ENCODE peak calls at places on chromosome 4, in nine cellular contexts. K, V, A, E, G, O, Y, L and T are unnamed samples.

GRCh38 chr4:169159614-169160013 is 111.1 kb downstream of the SH3RF1 start:
- DNase-seq in Y (peak; percentile 88), V (no peak), K (peak; percentile 54), L (no peak), G (no peak), A (no peak), E (no peak), O (no peak), T (no peak)

GRCh38 chr4:144583658-144584057 is 62.3 kb upstream of the HHIP start:
- DNase-seq in L (no peak), G (no peak), O (no peak), Y (peak; percentile 37), A (no peak), V (no peak), E (no peak), K (no peak), T (no peak)

GRCh38 chr4:150999091-150999490 is 16.0 kb downstream of the LRBA start:
- DNase-seq in E (no peak), V (no peak), Y (no peak), K (no peak), L (no peak), A (no peak), G (no peak), O (no peak), T (no peak)

GRCh38 chr4:73776363-73776762 is 36.0 kb downstream of the CXCL8 start:
- DNase-seq in K (peak; percentile 6), E (no peak), V (no peak), O (no peak), G (no peak), Y (peak; percentile 90), L (no peak), A (peak; percentile 68), T (no peak)

GRCh38 chr4:136742330-136742729 is 790.0 kb downstream of the PCDH18 start:
- DNase-seq in Y (peak; percentile 14), V (no peak), G (no peak), O (no peak), L (no peak), A (no peak), E (no peak), K (no peak), T (no peak)

GRCh38 chr4:53015681-53016080 is 153.6 kb downstream of the RASL11B start:
- DNase-seq in G (peak; percentile 49), V (no peak), A (peak; percentile 71), O (no peak), E (no peak), L (peak; percentile 60), Y (peak; percentile 31), K (peak; percentile 60), T (no peak)

GRCh38 chr4:137300776-137301175 is 231.5 kb downstream of the PCDH18 start:
- DNase-seq in A (no peak), Y (peak; percentile 45), O (no peak), K (no peak), G (no peak), V (no peak), E (no peak), L (no peak), T (no peak)

GRCh38 chr4:169315530-169316306 is 45.0 kb upstream of the SH3RF1 start:
- DNase-seq in V (no peak), O (no peak), E (no peak), A (no peak), G (no peak), Y (peak; percentile 74), K (no peak), L (no peak), T (no peak)

GRCh38 chr4:87679449-87680169 is 29.5 kb downstream of the DMP1 start:
- DNase-seq in V (peak; percentile 55), L (peak; percentile 66), Y (peak; percentile 39), E (peak; percentile 2), K (peak; percentile 76), G (peak; percentile 63), A (peak; percentile 78), O (peak; percentile 3), T (peak; percentile 13)

GRCh38 chr4:152408514-152409327 is 127.2 kb downstream of the FBXW7 start:
- DNase-seq in G (peak; percentile 22), L (peak; percentile 45), E (no peak), V (no peak), O (no peak), Y (no peak), K (peak; percentile 75), A (no peak), T (no peak)

GRCh38 chr4:55181606-55182005 is 56.2 kb upstream of the KDR start:
- DNase-seq in Y (peak; percentile 74), L (no peak), A (no peak), O (no peak), E (no peak), G (no peak), V (no peak), K (no peak), T (no peak)

GRCh38 chr4:1290165-1290977 is 680 bp downstream of the MAEA start:
- DNase-seq in G (no peak), E (no peak), L (peak; percentile 37), A (no peak), V (no peak), K (peak; percentile 77), O (no peak), Y (no peak), T (no peak)

GRCh38 chr4:155629183-155629825 is 37.3 kb upstream of the GUCY1A1 start:
- DNase-seq in E (no peak), K (peak; percentile 54), L (no peak), A (no peak), V (no peak), G (no peak), O (no peak), Y (peak; percentile 72), T (no peak)

GRCh38 chr4:124694961-124695598 is 17.5 kb downstream of the ANKRD50 start:
- DNase-seq in Y (no peak), E (no peak), V (no peak), G (no peak), L (no peak), A (no peak), O (no peak), K (no peak), T (no peak)

GRCh38 chr4:140003851-140004579 is 150.0 kb downstream of the MAML3 start:
- DNase-seq in K (no peak), L (no peak), V (no peak), O (no peak), E (no peak), A (no peak), G (no peak), Y (no peak), T (no peak)

GRCh38 chr4:6641971-6642320 is 1.5 kb downstream of the MRFAP1 start:
- DNase-seq in K (no peak), Y (peak; percentile 10), L (no peak), V (no peak), G (no peak), A (no peak), O (no peak), E (no peak), T (no peak)

GRCh38 chr4:156673483-156673882 is 298.1 kb downstream of the PDGFC start:
- DNase-seq in Y (peak; percentile 77), V (no peak), O (no peak), K (peak; percentile 50), L (no peak), A (no peak), G (no peak), E (no peak), T (no peak)